ENCODE peak calls at places on chromosomes 5 and 9, in seven cellular contexts. One of them, this sample, is unnamed.

GRCh38 chr5:172875372-172876279 is 41.6 kb downstream of the ERGIC1 start:
- DNase-seq in sigmoid colon: no peak
- DNase-seq in spleen: peak
- DNase-seq in GM23338: no peak
- DNase-seq in transverse colon: no peak
- DNase-seq in HCT116: no peak
- DNase-seq in GM12878: no peak
- DNase-seq in this sample: no peak

GRCh38 chr9:86329649-86330048 is 24.6 kb downstream of the TUT7 start:
- DNase-seq in sigmoid colon: no peak
- DNase-seq in spleen: no peak
- DNase-seq in GM23338: no peak
- DNase-seq in transverse colon: no peak
- DNase-seq in HCT116: no peak
- DNase-seq in GM12878: no peak
- DNase-seq in this sample: no peak

GRCh38 chr5:72386639-72387038 is 66.5 kb downstream of the PTCD2 start:
- DNase-seq in sigmoid colon: no peak
- DNase-seq in spleen: no peak
- DNase-seq in GM23338: no peak
- DNase-seq in transverse colon: no peak
- DNase-seq in HCT116: no peak
- DNase-seq in GM12878: no peak
- DNase-seq in this sample: no peak

GRCh38 chr9:136085815-136086212 is 9.3 kb downstream of the NACC2 start:
- DNase-seq in sigmoid colon: peak
- DNase-seq in spleen: peak
- DNase-seq in GM23338: no peak
- DNase-seq in transverse colon: peak
- DNase-seq in HCT116: no peak
- DNase-seq in GM12878: no peak
- DNase-seq in this sample: no peak

GRCh38 chr9:133160742-133161541 is 2.8 kb downstream of the GBGT1 start:
- DNase-seq in sigmoid colon: peak
- DNase-seq in spleen: peak
- DNase-seq in GM23338: peak
- DNase-seq in transverse colon: peak
- DNase-seq in HCT116: peak
- DNase-seq in GM12878: no peak
- DNase-seq in this sample: peak

GRCh38 chr5:620152-620551 is 8.0 kb downstream of the CEP72 start:
- DNase-seq in sigmoid colon: peak
- DNase-seq in spleen: peak
- DNase-seq in GM23338: no peak
- DNase-seq in transverse colon: no peak
- DNase-seq in HCT116: no peak
- DNase-seq in GM12878: no peak
- DNase-seq in this sample: no peak

GRCh38 chr9:72538926-72539702 is 17.7 kb downstream of the TMC1 start:
- DNase-seq in sigmoid colon: no peak
- DNase-seq in spleen: no peak
- DNase-seq in GM23338: no peak
- DNase-seq in transverse colon: no peak
- DNase-seq in HCT116: no peak
- DNase-seq in GM12878: no peak
- DNase-seq in this sample: no peak

GRCh38 chr5:9686211-9686610 is 56.1 kb upstream of the TAS2R1 start:
- DNase-seq in sigmoid colon: no peak
- DNase-seq in spleen: no peak
- DNase-seq in GM23338: no peak
- DNase-seq in transverse colon: no peak
- DNase-seq in HCT116: no peak
- DNase-seq in GM12878: no peak
- DNase-seq in this sample: no peak

GRCh38 chr5:139732019-139732418 is 63.6 kb upstream of the PSD2 start:
- DNase-seq in sigmoid colon: no peak
- DNase-seq in spleen: no peak
- DNase-seq in GM23338: no peak
- DNase-seq in transverse colon: no peak
- DNase-seq in HCT116: no peak
- DNase-seq in GM12878: no peak
- DNase-seq in this sample: no peak

GRCh38 chr5:148186248-148187003 is 16.4 kb upstream of the SPINK6 start:
- DNase-seq in sigmoid colon: no peak
- DNase-seq in spleen: no peak
- DNase-seq in GM23338: no peak
- DNase-seq in transverse colon: no peak
- DNase-seq in HCT116: no peak
- DNase-seq in GM12878: no peak
- DNase-seq in this sample: no peak

GRCh38 chr5:10987881-10988504 is 227.0 kb upstream of the DAP start:
- DNase-seq in sigmoid colon: no peak
- DNase-seq in spleen: peak
- DNase-seq in GM23338: peak
- DNase-seq in transverse colon: peak
- DNase-seq in HCT116: peak
- DNase-seq in GM12878: no peak
- DNase-seq in this sample: peak

GRCh38 chr9:98248737-98249474 is 6.5 kb downstream of the TBC1D2 start:
- DNase-seq in sigmoid colon: peak
- DNase-seq in spleen: peak
- DNase-seq in GM23338: no peak
- DNase-seq in transverse colon: peak
- DNase-seq in HCT116: no peak
- DNase-seq in GM12878: no peak
- DNase-seq in this sample: no peak

GRCh38 chr5:112002368-112002767 is 245.4 kb upstream of the NREP start:
- DNase-seq in sigmoid colon: no peak
- DNase-seq in spleen: no peak
- DNase-seq in GM23338: no peak
- DNase-seq in transverse colon: no peak
- DNase-seq in HCT116: no peak
- DNase-seq in GM12878: no peak
- DNase-seq in this sample: no peak

GRCh38 chr9:22389271-22389670 is 57.4 kb upstream of the DMRTA1 start:
- DNase-seq in sigmoid colon: no peak
- DNase-seq in spleen: no peak
- DNase-seq in GM23338: no peak
- DNase-seq in transverse colon: no peak
- DNase-seq in HCT116: no peak
- DNase-seq in GM12878: no peak
- DNase-seq in this sample: no peak

GRCh38 chr9:134983094-134983493 is 65.4 kb upstream of the FCN1 start:
- DNase-seq in sigmoid colon: peak
- DNase-seq in spleen: peak
- DNase-seq in GM23338: peak
- DNase-seq in transverse colon: no peak
- DNase-seq in HCT116: no peak
- DNase-seq in GM12878: peak
- DNase-seq in this sample: no peak
- TF ChIP-seq CTCF in sigmoid colon: no peak
- TF ChIP-seq CTCF in spleen: peak
- TF ChIP-seq CTCF in GM23338: peak
- TF ChIP-seq CTCF in transverse colon: peak
- TF ChIP-seq CTCF in HCT116: peak
- TF ChIP-seq CTCF in GM12878: peak
- TF ChIP-seq CTCF in this sample: no peak

GRCh38 chr5:135235551-135236100 is 163.4 kb downstream of the MACROH2A1 start:
- DNase-seq in sigmoid colon: peak
- DNase-seq in spleen: peak
- DNase-seq in GM23338: no peak
- DNase-seq in transverse colon: no peak
- DNase-seq in HCT116: no peak
- DNase-seq in GM12878: no peak
- DNase-seq in this sample: peak

GRCh38 chr5:135236187-135236835 is 162.7 kb downstream of the MACROH2A1 start:
- DNase-seq in sigmoid colon: peak
- DNase-seq in spleen: peak
- DNase-seq in GM23338: no peak
- DNase-seq in transverse colon: no peak
- DNase-seq in HCT116: no peak
- DNase-seq in GM12878: no peak
- DNase-seq in this sample: no peak

GRCh38 chr5:135235002-135235401 is 164.0 kb downstream of the MACROH2A1 start:
- DNase-seq in sigmoid colon: peak
- DNase-seq in spleen: peak
- DNase-seq in GM23338: no peak
- DNase-seq in transverse colon: no peak
- DNase-seq in HCT116: no peak
- DNase-seq in GM12878: no peak
- DNase-seq in this sample: no peak

GRCh38 chr5:135238622-135239460 is 160.2 kb downstream of the MACROH2A1 start:
- DNase-seq in sigmoid colon: peak
- DNase-seq in spleen: peak
- DNase-seq in GM23338: no peak
- DNase-seq in transverse colon: no peak
- DNase-seq in HCT116: no peak
- DNase-seq in GM12878: no peak
- DNase-seq in this sample: peak

GRCh38 chr5:135236951-135237791 is 161.9 kb downstream of the MACROH2A1 start:
- DNase-seq in sigmoid colon: peak
- DNase-seq in spleen: peak
- DNase-seq in GM23338: no peak
- DNase-seq in transverse colon: no peak
- DNase-seq in HCT116: no peak
- DNase-seq in GM12878: no peak
- DNase-seq in this sample: peak
- TF ChIP-seq POLR2AphosphoS5 in sigmoid colon: peak
- TF ChIP-seq POLR2AphosphoS5 in spleen: no peak
- TF ChIP-seq POLR2AphosphoS5 in GM23338: no peak
- TF ChIP-seq POLR2AphosphoS5 in transverse colon: no peak
- TF ChIP-seq POLR2AphosphoS5 in HCT116: no peak
- TF ChIP-seq POLR2AphosphoS5 in GM12878: no peak
- TF ChIP-seq POLR2AphosphoS5 in this sample: no peak

GRCh38 chr5:40904205-40904993 is 4.9 kb upstream of the C7 start:
- DNase-seq in sigmoid colon: peak
- DNase-seq in spleen: no peak
- DNase-seq in GM23338: peak
- DNase-seq in transverse colon: peak
- DNase-seq in HCT116: peak
- DNase-seq in GM12878: peak
- DNase-seq in this sample: no peak
- TF ChIP-seq CTCF in sigmoid colon: peak
- TF ChIP-seq CTCF in spleen: peak
- TF ChIP-seq CTCF in GM23338: peak
- TF ChIP-seq CTCF in transverse colon: peak
- TF ChIP-seq CTCF in HCT116: peak
- TF ChIP-seq CTCF in GM12878: peak
- TF ChIP-seq CTCF in this sample: peak

DNA sequence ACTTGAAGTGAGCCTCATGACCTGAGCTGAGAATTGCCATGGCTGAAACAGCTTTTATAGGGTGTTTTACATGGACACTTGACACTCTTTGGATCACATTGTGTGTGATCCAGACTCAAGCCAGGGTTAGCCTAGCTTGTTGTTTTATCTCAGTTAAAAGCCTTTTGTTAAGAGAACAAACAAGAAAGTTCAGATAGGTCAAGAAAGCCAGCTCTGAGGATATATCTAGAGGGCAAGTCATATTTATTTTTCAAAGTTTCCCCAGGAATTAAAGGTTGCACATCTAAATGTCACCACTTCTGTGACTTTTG is 134.6 kb downstream of the C9orf152 start:
- DNase-seq in sigmoid colon: no peak
- DNase-seq in spleen: no peak
- DNase-seq in GM23338: no peak
- DNase-seq in transverse colon: no peak
- DNase-seq in HCT116: no peak
- DNase-seq in GM12878: no peak
- DNase-seq in this sample: no peak
- TF ChIP-seq POLR2AphosphoS5 in sigmoid colon: no peak
- TF ChIP-seq POLR2AphosphoS5 in spleen: no peak
- TF ChIP-seq POLR2AphosphoS5 in GM23338: no peak
- TF ChIP-seq POLR2AphosphoS5 in transverse colon: no peak
- TF ChIP-seq POLR2AphosphoS5 in HCT116: no peak
- TF ChIP-seq POLR2AphosphoS5 in GM12878: no peak
- TF ChIP-seq POLR2AphosphoS5 in this sample: no peak

GRCh38 chr5:159644053-159644452 is 272.2 kb upstream of the ADRA1B start:
- DNase-seq in sigmoid colon: no peak
- DNase-seq in spleen: no peak
- DNase-seq in GM23338: no peak
- DNase-seq in transverse colon: no peak
- DNase-seq in HCT116: no peak
- DNase-seq in GM12878: no peak
- DNase-seq in this sample: no peak
- TF ChIP-seq CTCF in sigmoid colon: no peak
- TF ChIP-seq CTCF in spleen: no peak
- TF ChIP-seq CTCF in GM23338: no peak
- TF ChIP-seq CTCF in transverse colon: no peak
- TF ChIP-seq CTCF in HCT116: no peak
- TF ChIP-seq CTCF in GM12878: no peak
- TF ChIP-seq CTCF in this sample: no peak

DNA sequence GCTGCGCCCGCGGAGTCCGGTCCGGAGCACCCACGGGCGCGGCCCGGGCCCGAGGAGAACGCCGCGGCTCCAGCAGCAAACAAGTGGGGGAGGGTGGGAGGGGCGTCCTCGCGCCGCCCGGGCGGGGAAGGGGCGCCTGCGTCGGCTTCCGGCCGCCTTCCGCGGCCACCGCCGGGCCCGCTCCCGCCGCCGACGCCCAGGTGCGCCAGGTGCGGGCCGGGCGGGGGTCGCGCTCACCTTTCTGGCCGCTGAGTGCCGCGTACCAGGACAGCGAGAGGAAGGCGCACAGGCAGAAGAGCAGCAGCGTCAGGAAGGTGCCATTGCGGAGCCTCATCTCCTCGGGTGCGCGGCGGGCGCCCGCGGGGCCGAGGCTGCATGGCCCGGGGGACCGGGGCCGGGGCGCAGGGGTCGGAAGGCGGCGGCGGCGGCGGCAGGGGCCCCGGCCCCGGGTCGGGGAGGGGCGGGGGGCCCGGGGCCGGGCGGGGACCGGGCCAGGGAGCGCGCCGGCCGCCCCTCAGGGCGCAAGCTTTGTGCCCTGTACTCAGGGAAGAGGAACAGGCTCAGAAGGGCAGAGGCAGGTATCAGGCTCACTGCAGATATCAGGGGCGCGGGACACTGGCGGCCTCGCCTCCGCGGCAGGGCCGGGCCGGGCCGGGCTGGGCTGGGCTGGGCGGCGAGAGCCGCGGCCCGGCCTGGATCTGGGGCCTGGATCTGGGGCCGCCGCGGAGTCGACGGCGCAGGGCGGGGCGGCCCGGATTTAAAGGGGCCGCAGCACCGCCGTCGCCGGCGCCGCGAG is at the start of gene MGAT4B:
- DNase-seq in sigmoid colon: peak
- DNase-seq in spleen: peak
- DNase-seq in GM23338: peak
- DNase-seq in transverse colon: peak
- DNase-seq in HCT116: no peak
- DNase-seq in GM12878: no peak
- DNase-seq in this sample: peak
- TF ChIP-seq POLR2AphosphoS5 in sigmoid colon: peak
- TF ChIP-seq POLR2AphosphoS5 in spleen: peak
- TF ChIP-seq POLR2AphosphoS5 in GM23338: peak
- TF ChIP-seq POLR2AphosphoS5 in transverse colon: peak
- TF ChIP-seq POLR2AphosphoS5 in HCT116: peak
- TF ChIP-seq POLR2AphosphoS5 in GM12878: no peak
- TF ChIP-seq POLR2AphosphoS5 in this sample: no peak

DNA sequence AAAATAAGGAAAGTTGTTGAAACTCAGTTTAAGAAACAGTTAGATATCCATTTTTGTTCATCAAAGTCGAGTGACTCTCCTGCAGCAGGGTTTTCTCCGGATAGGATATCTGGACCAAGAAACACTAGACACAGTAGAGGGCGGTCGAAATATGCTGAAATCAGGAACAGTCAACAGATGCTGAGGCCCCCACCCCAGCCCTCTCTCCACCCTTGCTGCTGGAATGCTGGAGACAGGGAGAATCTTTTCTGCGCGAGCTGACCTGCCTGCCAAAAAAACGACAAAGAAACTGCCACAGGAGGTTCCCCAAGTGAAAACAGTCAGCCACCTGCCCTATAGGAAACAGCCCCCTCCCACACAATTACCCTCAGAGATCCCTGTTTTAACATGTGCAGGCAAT is 4.3 kb upstream of the IL13 start:
- DNase-seq in sigmoid colon: no peak
- DNase-seq in spleen: no peak
- DNase-seq in GM23338: peak
- DNase-seq in transverse colon: no peak
- DNase-seq in HCT116: no peak
- DNase-seq in GM12878: no peak
- DNase-seq in this sample: no peak
- TF ChIP-seq CTCF in sigmoid colon: no peak
- TF ChIP-seq CTCF in spleen: no peak
- TF ChIP-seq CTCF in GM23338: no peak
- TF ChIP-seq CTCF in transverse colon: no peak
- TF ChIP-seq CTCF in HCT116: no peak
- TF ChIP-seq CTCF in GM12878: no peak
- TF ChIP-seq CTCF in this sample: no peak

This sample was measured in breast epithelium.